ENCODE peak calls at places on chromosomes 5 and 9, in nine cellular contexts. N is heart left ventricle, Y is fibroblast of lung, G is astrocyte of the spinal cord, J is heart right ventricle, Z is left lung, K is SJSA1, P is dorsolateral prefrontal cortex, D is brain microvascular endothelial cell. B is an unnamed sample.

GRCh38 chr9:69254223-69254622 is 70.8 kb upstream of the ENTREP1 start:
- DNase-seq in D (no peak), P (peak), G (no peak), J (no peak), N (no peak), Y (no peak), K (no peak), Z (no peak), B (no peak)

GRCh38 chr5:178155065-178155464 is 1.4 kb upstream of the NHP2 start:
- DNase-seq in D (no peak), Y (no peak), K (no peak), G (no peak), P (no peak), N (no peak), Z (no peak), J (no peak), B (no peak)

GRCh38 chr9:102518324-102518723 is 476.8 kb upstream of the CYLC2 start:
- DNase-seq in Y (no peak), D (no peak), Z (no peak), N (no peak), J (no peak), K (no peak), P (no peak), G (no peak), B (no peak)

GRCh38 chr5:10411336-10411735 is 30.3 kb upstream of the ROPN1L start:
- DNase-seq in P (no peak), N (no peak), D (no peak), Y (no peak), G (no peak), J (no peak), K (no peak), Z (no peak), B (no peak)

GRCh38 chr5:54608423-54609085 is 91.0 kb downstream of the SNX18 start:
- DNase-seq in Z (no peak), G (no peak), Y (no peak), J (no peak), D (no peak), P (no peak), N (no peak), K (no peak), B (no peak)

GRCh38 chr5:65823174-65823573 is 101.2 kb downstream of the NLN start:
- DNase-seq in P (no peak), D (no peak), K (no peak), G (no peak), Z (no peak), N (no peak), Y (no peak), J (no peak), B (no peak)

GRCh38 chr9:115847245-115847644 is 306.3 kb upstream of the PAPPA start:
- DNase-seq in Y (peak), N (no peak), G (peak), Z (no peak), P (no peak), J (no peak), K (no peak), D (peak), B (no peak)

GRCh38 chr9:25003686-25004085 is 458.0 kb upstream of the IZUMO3 start:
- DNase-seq in N (no peak), Y (no peak), P (no peak), Z (peak), K (no peak), D (no peak), G (no peak), J (no peak), B (no peak)

GRCh38 chr5:10655041-10655685 is 91.3 kb downstream of the ANKRD33B start:
- DNase-seq in Y (no peak), N (no peak), P (no peak), K (no peak), J (no peak), D (no peak), G (peak), Z (peak), B (peak)

GRCh38 chr9:90580576-90580975 is 62.0 kb downstream of the DIRAS2 start:
- DNase-seq in D (no peak), K (no peak), N (no peak), Y (no peak), Z (no peak), P (no peak), G (no peak), J (no peak), B (no peak)

GRCh38 chr9:76379494-76379893 is 14.7 kb downstream of the RFK start:
- DNase-seq in Y (no peak), G (no peak), K (peak), P (no peak), D (no peak), N (no peak), Z (no peak), J (no peak), B (no peak)

GRCh38 chr5:36300927-36301540 is 668 bp downstream of the RANBP3L start:
- DNase-seq in Z (no peak), P (no peak), G (no peak), N (no peak), K (no peak), D (no peak), Y (no peak), J (no peak), B (no peak)

GRCh38 chr5:36298546-36298945 is 3.2 kb downstream of the RANBP3L start:
- DNase-seq in K (no peak), D (no peak), P (no peak), Y (peak), N (no peak), G (peak), J (no peak), Z (no peak), B (no peak)

GRCh38 chr5:36304095-36304494 is 2.4 kb upstream of the RANBP3L start:
- DNase-seq in Y (no peak), N (no peak), D (no peak), J (no peak), K (no peak), G (no peak), P (no peak), Z (no peak), B (no peak)

GRCh38 chr5:36300181-36300926 is 1.3 kb downstream of the RANBP3L start:
- DNase-seq in K (no peak), Z (no peak), G (peak), Y (peak), D (no peak), J (no peak), P (no peak), N (no peak), B (no peak)

DNA sequence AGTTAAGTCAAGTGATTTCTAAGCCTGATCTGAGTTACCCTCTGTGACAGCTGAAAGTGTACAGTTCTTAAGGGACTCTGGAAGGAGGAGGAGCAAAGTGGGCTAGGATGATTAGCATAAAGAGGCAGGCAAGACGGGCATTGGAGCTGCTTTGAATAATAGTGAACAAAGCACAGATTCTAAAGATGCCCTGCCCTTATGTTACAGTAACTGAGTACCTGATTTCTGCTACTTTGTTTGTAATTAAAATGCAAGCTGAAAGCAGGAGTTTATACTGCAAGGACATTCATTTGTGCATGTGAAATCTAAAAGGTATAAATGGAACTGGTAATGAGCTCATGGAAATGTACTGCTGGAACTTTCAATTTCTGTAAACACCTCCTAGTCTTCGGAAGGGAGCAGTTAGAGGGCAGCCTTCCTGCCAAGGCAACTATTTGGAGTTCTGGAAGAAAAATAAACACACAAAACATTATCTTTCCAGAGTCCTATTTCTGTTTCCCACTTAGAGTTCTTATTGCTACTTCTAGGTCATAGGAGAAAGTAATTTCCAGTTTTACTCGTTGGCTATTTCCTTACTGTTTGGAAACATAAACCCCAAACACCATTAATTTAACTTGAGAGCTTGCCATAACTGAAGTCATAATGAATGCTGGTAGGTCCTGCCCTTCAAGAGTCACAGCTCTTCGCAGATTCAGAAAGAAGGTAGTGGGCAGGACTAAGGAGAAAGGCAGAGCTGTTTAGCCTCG is at the start of gene RANBP3L:
- DNase-seq in D (no peak), N (no peak), Y (peak), J (peak), G (peak), Z (no peak), K (peak), P (no peak), B (no peak)
- H3K4me3 ChIP-seq in D (peak), N (peak), Y (peak), J (peak), G (peak), Z (peak), K (peak), P (peak), B (no peak)

GRCh38 chr5:53233653-53234405 is 124.3 kb upstream of the MOCS2 start:
- DNase-seq in Z (no peak), K (no peak), N (no peak), P (no peak), G (no peak), Y (no peak), J (no peak), D (no peak), B (no peak)
- H3K4me3 ChIP-seq in Z (no peak), K (no peak), N (no peak), P (no peak), G (no peak), Y (no peak), J (no peak), D (no peak), B (no peak)

GRCh38 chr5:74670377-74671038 is 14.5 kb upstream of the HEXB start:
- DNase-seq in Y (no peak), K (no peak), Z (no peak), N (no peak), J (no peak), P (no peak), G (no peak), D (no peak), B (no peak)

GRCh38 chr5:74672215-74672877 is 12.7 kb upstream of the HEXB start:
- DNase-seq in Z (no peak), J (peak), P (no peak), G (no peak), D (no peak), K (no peak), Y (no peak), N (no peak), B (no peak)

GRCh38 chr5:74669824-74670223 is 15.2 kb upstream of the HEXB start:
- DNase-seq in D (no peak), P (no peak), J (no peak), G (no peak), N (no peak), K (no peak), Y (no peak), Z (no peak), B (no peak)

GRCh38 chr5:74667396-74667795 is 17.6 kb upstream of the HEXB start:
- DNase-seq in Y (no peak), D (peak), K (no peak), G (no peak), J (no peak), P (no peak), Z (no peak), N (no peak), B (no peak)

DNA sequence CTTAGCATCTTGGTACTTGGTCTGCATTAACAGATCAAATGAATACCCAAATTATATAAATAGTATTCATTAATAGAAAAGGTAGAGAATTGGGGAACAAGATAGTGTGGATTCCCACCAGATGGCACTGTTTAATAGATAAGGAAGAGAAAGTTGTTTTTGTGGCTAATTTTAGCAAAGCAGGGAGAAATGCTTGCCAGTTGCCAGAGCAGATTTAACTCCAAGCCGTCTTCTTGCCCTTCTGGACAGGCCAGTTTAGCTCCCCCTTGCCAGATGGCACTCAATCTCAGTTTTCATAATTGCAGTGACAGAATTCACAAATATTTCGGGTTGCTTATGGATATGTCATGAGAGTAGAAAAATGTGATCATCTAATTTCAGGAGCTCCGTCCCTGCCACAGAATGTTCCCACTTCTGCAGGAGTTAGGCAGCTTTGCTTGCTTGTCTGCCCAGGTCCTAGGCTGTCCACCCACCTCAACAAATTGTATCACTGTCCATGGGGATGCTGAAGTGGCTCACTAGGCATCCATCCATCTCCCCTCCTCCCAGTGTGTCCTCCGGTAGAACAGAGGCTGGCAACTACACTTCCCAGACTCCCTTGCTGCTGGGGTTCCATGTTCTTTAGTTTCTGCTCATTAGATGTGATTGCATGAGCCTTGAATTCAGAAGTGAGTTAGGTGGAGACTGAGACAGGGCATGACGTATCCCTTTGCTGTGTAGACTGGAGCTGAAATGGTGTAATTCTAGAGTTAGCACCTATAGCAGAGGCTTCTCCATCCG is 11.8 kb upstream of the HEXB start:
- DNase-seq in K (peak), N (no peak), Z (no peak), Y (peak), P (peak), J (peak), G (peak), D (no peak), B (no peak)
- H3K4me3 ChIP-seq in K (no peak), N (peak), Z (no peak), Y (peak), P (peak), J (peak), G (no peak), D (peak), B (no peak)

DNA sequence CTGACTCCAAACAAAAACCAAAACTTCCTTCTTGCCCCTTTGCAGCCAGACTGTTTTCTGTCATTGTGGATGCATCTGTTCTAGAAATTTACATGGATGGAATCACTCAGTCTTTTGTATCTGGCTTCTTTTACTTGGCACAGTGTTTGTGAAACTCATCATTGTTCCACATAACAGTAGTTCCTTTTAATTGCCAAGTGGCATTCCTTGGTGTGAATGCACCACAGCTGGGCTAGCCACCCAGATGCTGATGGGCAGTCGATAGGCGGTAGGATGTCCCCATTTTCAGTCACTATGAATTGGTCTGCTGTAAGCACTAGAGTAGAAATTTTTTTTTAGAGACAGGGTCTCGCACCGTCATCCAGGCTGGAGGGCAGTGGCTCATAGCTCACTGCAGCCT is 6.3 kb upstream of the CLPTM1L start:
- DNase-seq in K (no peak), D (no peak), Y (no peak), N (no peak), Z (no peak), P (peak), G (no peak), J (no peak), B (no peak)
- H3K4me3 ChIP-seq in K (no peak), D (no peak), Y (no peak), N (no peak), Z (no peak), P (no peak), G (no peak), J (no peak), B (no peak)

GRCh38 chr9:109319072-109319630 is 1.7 kb downstream of the EPB41L4B start:
- DNase-seq in N (no peak), K (no peak), G (peak), Z (peak), D (no peak), J (no peak), P (no peak), Y (no peak), B (no peak)
- H3K4me3 ChIP-seq in N (peak), K (no peak), G (peak), Z (peak), D (no peak), J (peak), P (peak), Y (no peak), B (no peak)

GRCh38 chr5:42656661-42657035 is 100.0 kb upstream of the CCDC152 start:
- DNase-seq in J (no peak), G (no peak), D (no peak), N (no peak), K (no peak), Z (no peak), P (no peak), Y (peak), B (no peak)

GRCh38 chr5:42655982-42656660 is 100.5 kb upstream of the CCDC152 start:
- DNase-seq in J (no peak), D (no peak), Z (no peak), G (no peak), N (no peak), P (no peak), Y (peak), K (no peak), B (no peak)

GRCh38 chr5:42650111-42650510 is 106.5 kb upstream of the CCDC152 start:
- DNase-seq in K (no peak), G (no peak), D (no peak), Z (no peak), N (no peak), J (no peak), Y (no peak), P (no peak), B (no peak)

GRCh38 chr5:42654645-42655044 is 102.0 kb upstream of the CCDC152 start:
- DNase-seq in N (no peak), G (no peak), J (no peak), Z (no peak), P (no peak), K (no peak), Y (no peak), D (no peak), B (no peak)

GRCh38 chr5:42653705-42654104 is 102.9 kb upstream of the CCDC152 start:
- DNase-seq in D (no peak), J (no peak), K (no peak), P (no peak), G (no peak), Y (no peak), N (no peak), Z (no peak), B (no peak)
- H3K4me3 ChIP-seq in D (no peak), J (no peak), K (no peak), P (no peak), G (no peak), Y (no peak), N (no peak), Z (no peak), B (no peak)

GRCh38 chr5:151223447-151224264 is at the start of gene CCDC69:
- DNase-seq in G (peak), Z (peak), K (peak), N (peak), P (peak), Y (peak), D (peak), J (peak), B (peak)

GRCh38 chr5:151219789-151220188 is 4.1 kb downstream of the CCDC69 start:
- DNase-seq in K (no peak), J (no peak), Y (no peak), D (no peak), Z (no peak), P (no peak), N (no peak), G (no peak), B (no peak)

GRCh38 chr5:151222054-151222768 is 1.7 kb downstream of the CCDC69 start:
- DNase-seq in N (no peak), G (no peak), Y (no peak), D (no peak), K (no peak), Z (no peak), J (no peak), P (no peak), B (no peak)

GRCh38 chr5:151222769-151223446 is 984 bp downstream of the CCDC69 start:
- DNase-seq in G (no peak), N (peak), J (peak), P (no peak), D (no peak), Y (no peak), Z (peak), K (no peak), B (no peak)

DNA sequence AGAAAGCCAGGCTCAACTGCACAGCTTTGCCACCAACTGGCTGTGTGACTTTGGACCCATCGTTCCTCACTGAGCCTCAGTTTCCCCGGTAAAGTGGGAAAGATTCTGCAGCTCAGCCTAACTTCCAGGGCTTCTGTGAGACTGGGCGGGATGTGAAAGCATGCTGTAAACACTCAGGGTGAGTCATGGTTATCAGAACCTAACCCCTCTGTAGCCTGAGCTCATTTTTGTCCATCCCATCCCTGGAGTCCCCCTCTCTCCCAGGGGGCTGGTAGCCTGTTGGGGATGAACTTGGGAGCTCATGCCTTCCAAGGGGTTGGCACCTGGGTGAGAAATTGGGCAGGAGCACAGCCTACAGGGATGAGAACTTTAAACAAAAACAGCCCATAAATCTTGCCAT is 2.3 kb downstream of the CCDC69 start:
- DNase-seq in Y (peak), N (no peak), J (no peak), P (no peak), D (no peak), G (no peak), K (no peak), Z (no peak), B (no peak)
- H3K4me3 ChIP-seq in Y (no peak), N (no peak), J (no peak), P (no peak), D (no peak), G (no peak), K (no peak), Z (peak), B (no peak)

DNA sequence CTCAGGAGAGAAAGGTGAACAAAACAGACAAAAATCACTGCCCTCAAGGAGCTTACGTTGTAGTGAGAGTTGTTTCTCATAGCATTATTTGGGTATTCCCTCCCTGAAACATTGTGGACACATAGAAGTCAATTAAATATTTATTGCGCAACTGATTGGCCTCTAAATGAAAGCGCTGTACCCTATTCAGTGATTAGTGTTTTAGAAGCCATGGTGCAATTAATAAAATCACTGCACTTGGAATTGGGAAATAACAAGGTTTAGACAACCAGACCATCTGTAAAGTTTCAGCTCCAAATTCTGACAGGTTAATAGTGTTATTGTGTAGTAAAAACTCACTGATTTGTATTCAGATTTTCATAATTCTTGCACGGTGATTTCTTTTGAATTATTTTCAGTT is 35.9 kb downstream of the TNPO1 start:
- DNase-seq in Y (no peak), G (no peak), K (no peak), J (no peak), N (no peak), Z (no peak), D (no peak), P (no peak), B (no peak)
- H3K4me3 ChIP-seq in Y (no peak), G (no peak), K (no peak), J (no peak), N (no peak), Z (no peak), D (no peak), P (peak), B (no peak)